ENCODE peak calls at places on chromosomes 16 and 17, in four cellular contexts. O is HL-60, J is GM12878, I is K562. X is an unnamed sample.

GRCh38 chr16:12485425-12485824 is 318.3 kb downstream of the CPPED1 start:
- DNase-seq in O (no peak), J (no peak), I (no peak), X (no peak)

GRCh38 chr17:6138761-6139446 is 68.7 kb downstream of the WSCD1 start:
- DNase-seq in O (no peak), J (no peak), I (no peak), X (no peak)

GRCh38 chr16:2040450-2041105 is 7.1 kb downstream of the NTHL1 start:
- DNase-seq in O (no peak), J (no peak), I (no peak), X (no peak)

GRCh38 chr16:30741461-30741914 is 6.7 kb upstream of the PHKG2 start:
- DNase-seq in O (no peak), J (no peak), I (no peak), X (no peak)

GRCh38 chr17:32869345-32870026 is 7.4 kb downstream of the MYO1D start:
- DNase-seq in O (no peak), J (no peak), I (no peak), X (no peak)

GRCh38 chr16:89174877-89175276 is 3.3 kb downstream of the CDH15 start:
- DNase-seq in O (no peak), J (no peak), I (no peak), X (no peak)

GRCh38 chr17:17613708-17614114 is 22.2 kb upstream of the PEMT start:
- DNase-seq in O (no peak), J (no peak), I (peak), X (peak)

GRCh38 chr17:226773-227580 is 45.5 kb upstream of the DOC2B start:
- DNase-seq in O (no peak), J (no peak), I (no peak), X (no peak)

GRCh38 chr16:72838999-72839398 is 208.9 kb downstream of the ZFHX3 start:
- DNase-seq in O (no peak), J (no peak), I (no peak), X (no peak)

GRCh38 chr17:82386256-82386831 is 14.8 kb downstream of the UTS2R start:
- DNase-seq in O (no peak), J (no peak), I (no peak), X (no peak)

GRCh38 chr17:72392056-72393010 is 271.5 kb downstream of the SOX9 start:
- DNase-seq in O (no peak), J (peak), I (no peak), X (no peak)

GRCh38 chr17:78034429-78035091 is 76.1 kb downstream of the TNRC6C start:
- DNase-seq in O (no peak), J (no peak), I (no peak), X (no peak)

GRCh38 chr16:84643180-84643583 is 5.1 kb upstream of the KLHL36 start:
- DNase-seq in O (peak), J (no peak), I (no peak), X (no peak)

GRCh38 chr16:87930456-87930855 is 5.9 kb downstream of the CA5A start:
- DNase-seq in O (no peak), J (no peak), I (peak), X (no peak)

DNA sequence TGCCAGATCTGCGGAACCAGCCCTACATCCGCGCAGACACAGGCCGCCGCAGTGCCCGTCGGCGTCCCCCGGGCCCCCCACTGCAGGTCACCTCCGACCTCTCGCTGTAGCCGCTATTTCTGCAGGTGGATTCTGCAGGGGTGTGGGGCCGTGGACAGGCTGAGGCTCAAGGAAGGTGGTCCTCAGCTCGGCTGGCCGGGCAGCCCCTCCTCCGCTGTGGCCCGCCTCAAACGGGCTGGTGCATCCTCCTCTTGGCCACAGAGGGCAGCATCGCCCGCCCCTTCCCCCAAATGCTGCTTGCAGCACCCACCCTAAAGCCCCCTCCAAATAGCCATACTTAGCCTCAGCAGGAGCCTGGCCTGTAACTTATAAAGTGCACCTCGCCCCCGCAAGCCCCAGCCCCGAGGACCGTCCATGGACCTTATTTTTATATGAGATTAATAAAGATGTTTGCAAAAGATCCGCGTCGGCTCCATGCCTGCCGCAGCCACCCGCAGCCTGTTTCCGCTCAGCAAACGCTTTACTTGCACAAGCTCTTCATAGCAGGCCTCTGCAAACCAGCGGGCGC is 14.9 kb downstream of the SPATA32 start:
- DNase-seq in O (no peak), J (no peak), I (peak), X (peak)
- TF ChIP-seq SPI1 in O (no peak), J (no peak), I (no peak), X (no peak)

GRCh38 chr16:67028555-67029248 is at the start of gene CBFB:
- DNase-seq in O (peak), J (peak), I (peak), X (peak)
- TF ChIP-seq POLR2AphosphoS5 in O (peak), J (peak), I (peak), X (peak)

GRCh38 chr17:45703348-45703747 is 80.8 kb upstream of the CRHR1 start:
- DNase-seq in O (no peak), J (no peak), I (no peak), X (no peak)

GRCh38 chr17:45706033-45706432 is 78.1 kb upstream of the CRHR1 start:
- DNase-seq in O (no peak), J (no peak), I (no peak), X (no peak)

GRCh38 chr17:45703806-45704205 is 80.3 kb upstream of the CRHR1 start:
- DNase-seq in O (no peak), J (no peak), I (no peak), X (no peak)

GRCh38 chr17:45704251-45704650 is 79.9 kb upstream of the CRHR1 start:
- DNase-seq in O (no peak), J (no peak), I (no peak), X (no peak)

DNA sequence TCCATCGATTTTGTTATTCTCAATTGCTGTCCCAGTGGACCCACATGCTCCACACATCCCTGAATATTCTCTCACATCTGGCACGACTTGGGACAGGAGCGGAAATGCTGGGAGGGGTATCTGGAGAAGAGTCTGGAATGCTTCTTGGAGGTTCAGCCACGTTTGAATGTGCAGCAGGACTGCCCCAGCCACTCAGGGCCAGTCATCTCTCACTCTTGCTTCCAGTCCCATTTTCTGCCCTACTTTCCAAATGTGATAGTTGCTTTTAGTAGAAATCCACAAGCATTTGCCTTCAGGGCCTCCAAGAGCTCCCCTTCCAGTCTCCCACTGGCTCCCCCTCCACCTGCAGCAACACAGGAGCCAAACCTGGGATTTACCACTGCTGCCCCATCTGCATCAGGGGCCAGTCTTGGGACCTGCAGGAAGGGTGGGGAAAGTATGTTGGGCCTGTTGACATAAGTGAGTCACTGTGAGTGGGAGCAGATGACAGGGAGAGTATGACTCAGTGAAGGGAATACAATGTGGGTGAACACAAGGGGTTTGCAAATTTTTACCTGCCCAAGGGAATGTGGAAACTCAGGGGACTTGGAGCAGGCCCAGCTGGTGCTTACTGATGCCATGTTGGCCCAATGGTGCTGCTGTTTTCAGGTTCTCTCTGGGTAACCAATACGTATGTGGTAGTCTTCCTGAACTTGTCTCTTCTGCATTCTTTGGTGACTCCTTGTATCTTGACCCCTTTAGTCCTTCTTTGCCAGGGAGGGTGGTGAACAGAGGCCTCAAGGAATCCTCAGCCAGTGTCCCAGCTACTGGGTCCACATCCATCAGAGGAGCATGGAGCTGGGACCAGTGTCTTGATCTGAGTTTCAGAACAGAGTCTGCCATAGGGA is 78.8 kb upstream of the CRHR1 start:
- DNase-seq in O (no peak), J (no peak), I (peak), X (no peak)
- TF ChIP-seq SPI1 in O (no peak), J (no peak), I (no peak), X (no peak)

DNA sequence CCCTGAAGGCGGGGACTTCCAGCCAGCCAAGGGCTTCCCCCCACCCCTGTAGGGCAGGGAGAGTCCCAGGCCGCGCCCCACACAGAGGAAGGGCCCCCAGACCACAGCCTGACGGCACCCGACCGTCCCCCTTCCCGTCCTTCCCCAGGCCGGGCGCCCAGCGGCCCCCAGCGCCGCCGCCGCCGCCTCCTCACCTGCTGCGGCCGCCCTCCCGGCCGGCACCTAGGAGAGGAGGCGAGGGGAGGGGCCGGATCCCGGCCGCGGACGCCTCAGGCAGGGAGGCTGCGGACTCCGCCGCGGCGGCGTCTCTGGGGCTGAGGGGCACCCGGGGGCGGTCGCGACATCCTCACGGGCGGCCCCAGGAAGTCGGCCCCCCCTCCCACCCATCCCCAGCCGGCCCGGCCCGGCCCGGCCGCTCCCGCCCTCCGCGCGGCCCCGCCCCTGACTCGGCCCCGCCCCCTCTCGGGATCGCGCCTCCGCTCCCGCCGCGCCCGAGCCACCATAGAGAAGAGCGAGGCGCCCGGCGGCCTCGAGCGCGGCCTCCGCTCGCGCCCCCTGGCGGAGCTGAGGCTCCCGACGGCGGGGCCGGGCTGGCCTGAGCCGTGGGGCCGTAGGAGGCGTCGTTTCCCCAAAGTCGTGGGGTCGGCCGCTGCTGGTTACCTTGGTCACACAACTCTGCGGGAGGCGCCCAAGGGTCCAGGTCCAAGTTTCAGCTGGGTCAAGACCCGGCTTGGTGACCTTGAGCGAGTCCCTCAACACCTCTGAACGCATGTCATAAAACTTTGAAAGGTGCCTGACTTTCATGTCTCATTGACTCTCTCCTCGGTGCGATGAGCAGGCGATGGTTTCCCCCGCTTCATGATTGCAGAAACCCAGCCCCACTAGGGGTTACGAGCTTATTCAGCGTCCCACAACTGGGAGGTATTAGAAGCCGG is 25.7 kb upstream of the RFFL start:
- DNase-seq in O (peak), J (no peak), I (peak), X (peak)
- TF ChIP-seq POLR2AphosphoS5 in O (peak), J (no peak), I (peak), X (no peak)

DNA sequence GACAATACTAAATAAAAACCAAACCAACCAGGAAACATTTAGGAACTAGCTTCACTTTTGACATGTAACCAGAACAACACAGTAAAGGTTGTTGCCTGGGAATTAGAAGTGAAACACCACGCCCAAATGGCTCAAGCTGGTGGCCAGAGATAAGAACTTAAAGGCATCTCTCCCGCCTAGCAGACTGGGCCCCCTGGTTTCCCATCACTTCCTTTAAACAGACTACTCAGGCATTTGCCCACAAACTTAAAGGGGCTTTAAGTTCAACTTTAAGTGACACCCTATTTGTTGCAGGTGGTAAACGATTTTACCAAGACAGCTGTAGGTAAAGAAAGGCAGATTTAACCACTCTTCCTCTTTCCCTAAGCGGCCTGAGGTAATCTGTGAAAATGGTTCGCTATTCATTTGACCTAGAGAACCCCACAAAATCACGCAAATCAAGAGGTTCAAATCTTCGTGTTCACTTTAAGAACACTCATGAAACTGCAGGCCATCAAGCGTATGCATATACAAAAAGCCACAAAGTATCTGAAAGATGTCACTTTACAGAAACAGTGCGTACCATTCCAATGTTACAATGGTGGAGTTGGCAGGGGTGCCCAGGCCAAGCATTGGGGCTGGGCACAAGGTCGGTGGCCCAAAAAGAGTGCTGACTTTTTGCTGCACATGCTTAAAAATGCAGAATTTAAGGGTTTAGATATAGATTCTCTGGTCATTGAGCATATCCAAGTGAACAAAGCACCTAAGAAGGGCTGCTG is 40.8 kb upstream of the BPTF start:
- DNase-seq in O (no peak), J (no peak), I (peak), X (no peak)
- TF ChIP-seq SPI1 in O (peak), J (no peak), I (peak), X (peak)

GRCh38 chr17:7512824-7513540 is 28.8 kb downstream of the POLR2A start:
- DNase-seq in O (no peak), J (no peak), I (no peak), X (no peak)

GRCh38 chr17:7513850-7514419 is 29.8 kb downstream of the POLR2A start:
- DNase-seq in O (no peak), J (no peak), I (peak), X (no peak)

GRCh38 chr17:7509937-7510336 is 25.8 kb downstream of the POLR2A start:
- DNase-seq in O (no peak), J (no peak), I (peak), X (no peak)

GRCh38 chr17:7511108-7511507 is 26.9 kb downstream of the POLR2A start:
- DNase-seq in O (no peak), J (no peak), I (peak), X (no peak)

GRCh38 chr17:7512105-7512504 is 27.9 kb downstream of the POLR2A start:
- DNase-seq in O (no peak), J (no peak), I (no peak), X (no peak)
- TF ChIP-seq POLR2AphosphoS5 in O (no peak), J (no peak), I (no peak), X (no peak)

X was measured in GM12891.